ENCODE peak calls at places on chromosomes 6 and 20, in four cellular contexts. X is suprapubic skin, Y is left lung, U is neural progenitor cell. S is an unnamed sample. For H3K4me1, the result is how much of the 10 kb centered on the place peaks cover.

GRCh38 chr20:10371467-10371866 is 62.6 kb downstream of the MKKS start:
- DNase-seq in X (no peak), Y (no peak), U (no peak), S (no peak)

GRCh38 chr20:59147197-59147596 is 16.4 kb upstream of the ZNF831 start:
- DNase-seq in X (no peak), Y (no peak), U (no peak), S (no peak)

GRCh38 chr6:167420177-167420576 is 95.3 kb downstream of the TTLL2 start:
- DNase-seq in X (no peak), Y (no peak), U (peak), S (no peak)

GRCh38 chr6:2197177-2197671 is 48.2 kb downstream of the GMDS start:
- DNase-seq in X (no peak), Y (no peak), U (no peak), S (no peak)

GRCh38 chr6:45577836-45578504 is 200.2 kb upstream of the SUPT3H start:
- DNase-seq in X (no peak), Y (no peak), U (no peak), S (no peak)

GRCh38 chr20:1150968-1151367 is 32.6 kb downstream of the PSMF1 start:
- DNase-seq in X (no peak), Y (no peak), U (no peak), S (no peak)

GRCh38 chr20:37544386-37544785 is 16.7 kb upstream of the BLCAP start:
- DNase-seq in X (no peak), Y (no peak), U (no peak), S (no peak)

GRCh38 chr6:116779569-116780164 is 14.1 kb upstream of the FAM162B start:
- DNase-seq in X (no peak), Y (no peak), U (peak), S (no peak)

GRCh38 chr6:108078191-108078590 is 3.6 kb upstream of the OSTM1 start:
- DNase-seq in X (no peak), Y (no peak), U (no peak), S (no peak)

GRCh38 chr6:150211700-150212615 is 69.1 kb downstream of the PPP1R14C start:
- DNase-seq in X (no peak), Y (no peak), U (no peak), S (no peak)

GRCh38 chr20:1422756-1423155 is 29.9 kb upstream of the FKBP1A start:
- DNase-seq in X (no peak), Y (no peak), U (no peak), S (no peak)

GRCh38 chr6:14128017-14128416 is 10.4 kb downstream of the CD83 start:
- DNase-seq in X (no peak), Y (no peak), U (no peak), S (no peak)

GRCh38 chr6:41909727-41910126 is 11.2 kb downstream of the MED20 start:
- DNase-seq in X (no peak), Y (no peak), U (no peak), S (no peak)

GRCh38 chr6:152298055-152298647 is 339.0 kb downstream of the SYNE1 start:
- DNase-seq in X (no peak), Y (no peak), U (no peak), S (no peak)

GRCh38 chr6:111096246-111096645 is 8.9 kb downstream of the SLC16A10 start:
- DNase-seq in X (no peak), Y (no peak), U (no peak), S (peak)

GRCh38 chr20:4512891-4513550 is 208.7 kb upstream of the PRND start:
- DNase-seq in X (no peak), Y (no peak), U (no peak), S (no peak)

GRCh38 chr6:108896111-108896661 is 48.0 kb downstream of the ARMC2 start:
- DNase-seq in X (no peak), Y (no peak), U (no peak), S (no peak)

GRCh38 chr6:87789198-87789899 is 87.3 kb upstream of the AKIRIN2 start:
- DNase-seq in X (no peak), Y (no peak), U (no peak), S (no peak)

GRCh38 chr6:327538-328183 is 35.4 kb downstream of the DUSP22 start:
- DNase-seq in X (no peak), Y (no peak), U (no peak), S (peak)

GRCh38 chr6:158085261-158086053 is 82.6 kb downstream of the SERAC1 start:
- DNase-seq in X (no peak), Y (no peak), U (no peak), S (no peak)

GRCh38 chr6:158083687-158084325 is 84.3 kb downstream of the SERAC1 start:
- DNase-seq in X (no peak), Y (no peak), U (no peak), S (no peak)

GRCh38 chr6:158087519-158087867 is 80.6 kb downstream of the SERAC1 start:
- DNase-seq in X (no peak), Y (no peak), U (no peak), S (no peak)

GRCh38 chr6:158086706-158087518 is 81.2 kb downstream of the SERAC1 start:
- DNase-seq in X (no peak), Y (no peak), U (no peak), S (no peak)

DNA sequence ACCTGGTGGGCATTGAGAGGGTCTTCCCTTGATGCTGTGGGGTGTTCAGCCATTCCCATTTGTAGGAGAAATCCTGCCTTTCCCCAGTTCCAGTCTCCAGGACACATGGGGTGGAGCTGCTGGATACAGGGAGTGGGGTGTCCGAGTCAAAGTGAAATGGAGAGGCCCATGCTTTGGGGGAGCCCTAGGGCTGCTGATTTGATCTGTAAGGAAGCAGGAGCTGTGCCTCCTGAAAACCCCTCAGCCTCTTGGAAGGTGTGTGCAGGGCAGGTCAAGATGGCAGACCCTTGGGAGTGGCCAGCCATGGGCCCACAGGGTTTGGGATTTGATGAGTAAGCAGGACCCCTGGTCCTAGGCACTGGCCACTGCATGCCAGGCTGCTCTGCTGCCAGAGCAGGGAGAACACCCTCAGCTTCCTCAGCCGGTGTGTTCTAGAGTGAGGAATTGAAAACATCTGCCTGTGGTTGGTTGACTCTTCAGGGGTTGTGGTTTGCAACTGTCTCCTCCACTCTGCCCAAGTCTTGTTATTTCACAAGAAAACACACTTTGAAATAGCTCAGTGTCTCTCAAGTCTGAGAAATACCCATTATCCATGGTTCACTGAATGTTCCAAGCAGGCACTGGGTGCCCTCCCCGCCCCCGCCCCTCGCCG is 81.9 kb downstream of the SERAC1 start:
- DNase-seq in X (no peak), Y (no peak), U (no peak), S (no peak)
- H3K4me1 ChIP-seq in X (under half), Y (under half), U (under half), S (under half)

GRCh38 chr6:113187671-113188070 is 669.5 kb upstream of the MARCKS start:
- DNase-seq in X (no peak), Y (no peak), U (no peak), S (no peak)
- H3K4me3 ChIP-seq in X (no peak), Y (no peak), U (no peak), S (no peak)

GRCh38 chr20:33783256-33783655 is 27.9 kb upstream of the CHMP4B start:
- DNase-seq in X (no peak), Y (no peak), U (no peak), S (no peak)
- H3K4me1 ChIP-seq in X (under half), Y (under half), U (under half), S (under half)

GRCh38 chr6:144364208-144364718 is 79.1 kb downstream of the UTRN start:
- DNase-seq in X (no peak), Y (no peak), U (no peak), S (no peak)
- H3K4me3 ChIP-seq in X (no peak), Y (no peak), U (no peak), S (no peak)

GRCh38 chr6:71400852-71401251 is 112.2 kb downstream of the OGFRL1 start:
- DNase-seq in X (no peak), Y (no peak), U (no peak), S (no peak)
- H3K4me1 ChIP-seq in X (under half), Y (under half), U (under half), S (under half)

GRCh38 chr20:44581515-44581914 is 864 bp upstream of the PKIG start:
- DNase-seq in X (no peak), Y (no peak), U (no peak), S (no peak)
- H3K4me3 ChIP-seq in X (no peak), Y (no peak), U (no peak), S (no peak)

DNA sequence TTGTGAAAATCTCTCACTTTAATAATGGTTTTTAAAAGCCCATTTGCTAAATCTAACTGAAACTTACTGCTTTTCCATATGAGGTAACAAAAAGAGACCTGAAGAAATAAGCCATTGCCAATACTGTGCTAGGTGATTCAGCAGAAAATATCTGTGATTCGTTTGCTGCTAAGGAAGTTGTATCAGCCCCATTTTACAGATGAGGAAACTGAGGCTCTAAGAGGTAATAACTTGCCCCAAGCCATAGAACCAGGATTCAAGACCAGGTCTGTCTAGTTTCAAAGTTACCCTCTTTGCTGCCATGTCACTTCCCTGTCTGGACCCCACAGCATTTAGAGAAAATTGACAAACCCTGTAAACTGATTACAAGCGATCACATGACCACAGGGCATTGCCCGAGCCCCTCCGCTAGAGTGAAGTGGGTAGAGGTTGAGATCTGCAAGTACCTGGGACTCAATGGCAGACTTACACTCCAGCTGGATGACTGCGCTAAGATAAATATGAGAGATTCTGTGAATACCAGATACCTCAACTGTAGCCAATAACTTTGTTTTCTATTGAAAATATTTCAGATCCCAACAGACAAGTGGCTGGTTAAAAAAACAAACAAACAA is 69.3 kb downstream of the TNFRSF21 start:
- DNase-seq in X (no peak), Y (no peak), U (no peak), S (no peak)
- H3K4me1 ChIP-seq in X (under half), Y (under half), U (under half), S (under half)

GRCh38 chr6:19664050-19664449 is 173.1 kb upstream of the ID4 start:
- DNase-seq in X (no peak), Y (no peak), U (no peak), S (no peak)
- H3K4me3 ChIP-seq in X (no peak), Y (no peak), U (no peak), S (no peak)

GRCh38 chr6:144613859-144614258 is 328.7 kb downstream of the UTRN start:
- DNase-seq in X (no peak), Y (no peak), U (no peak), S (no peak)
- H3K4me1 ChIP-seq in X (under half), Y (under half), U (under half), S (under half)

GRCh38 chr6:12114055-12114503 is 102.0 kb downstream of the HIVEP1 start:
- DNase-seq in X (no peak), Y (no peak), U (no peak), S (no peak)
- H3K4me3 ChIP-seq in X (no peak), Y (no peak), U (no peak), S (no peak)